ENCODE peak calls at places on chromosomes 4 and X, in seven cellular contexts. F, Q, G, W, S, D and C are unnamed samples.

GRCh38 chrX:72296991-72297390 is 8.7 kb downstream of the CITED1 start:
- DNase-seq in F (no peak), W (no peak), G (no peak), Q (no peak), D (no peak), S (no peak), C (no peak)

GRCh38 chr4:16102356-16102755 is 18.5 kb upstream of the PROM1 start:
- DNase-seq in Q (no peak), F (no peak), G (no peak), D (no peak), S (no peak), W (no peak), C (no peak)

GRCh38 chr4:105895609-105896460 is 564 bp downstream of the NPNT start:
- DNase-seq in Q (peak), D (peak), G (no peak), S (no peak), F (peak), W (peak), C (no peak)

GRCh38 chr4:6769984-6770420 is 12.5 kb upstream of the KIAA0232 start:
- DNase-seq in G (no peak), F (no peak), D (no peak), Q (no peak), S (no peak), W (no peak), C (no peak)

GRCh38 chr4:126616795-126617194 is 1016.0 kb upstream of the INTU start:
- DNase-seq in Q (no peak), W (no peak), F (no peak), S (no peak), D (no peak), G (no peak), C (no peak)

GRCh38 chrX:68685722-68686683 is 38.5 kb downstream of the STARD8 start:
- DNase-seq in D (peak), W (peak), G (no peak), F (peak), Q (no peak), S (no peak), C (no peak)

GRCh38 chrX:101208152-101208905 is 11.3 kb upstream of the DRP2 start:
- DNase-seq in F (no peak), G (no peak), W (no peak), S (no peak), D (no peak), Q (no peak), C (no peak)

GRCh38 chr4:6884341-6884870 is 25.2 kb upstream of the TBC1D14 start:
- DNase-seq in W (peak), G (no peak), F (no peak), D (no peak), Q (no peak), S (no peak), C (no peak)

GRCh38 chrX:49725923-49726904 is 30.4 kb upstream of the PAGE1 start:
- DNase-seq in F (no peak), S (no peak), Q (no peak), W (no peak), G (no peak), D (no peak), C (no peak)
- H3K4me3 ChIP-seq in F (no peak), S (no peak), Q (no peak), W (no peak), G (no peak), D (no peak), C (no peak)

GRCh38 chr4:82043081-82043808 is 330.5 kb downstream of the HNRNPD start:
- DNase-seq in F (no peak), Q (no peak), S (no peak), G (peak), W (peak), D (peak), C (no peak)
- H3K4me3 ChIP-seq in F (no peak), Q (peak), S (no peak), G (peak), W (peak), D (peak), C (peak)

DNA sequence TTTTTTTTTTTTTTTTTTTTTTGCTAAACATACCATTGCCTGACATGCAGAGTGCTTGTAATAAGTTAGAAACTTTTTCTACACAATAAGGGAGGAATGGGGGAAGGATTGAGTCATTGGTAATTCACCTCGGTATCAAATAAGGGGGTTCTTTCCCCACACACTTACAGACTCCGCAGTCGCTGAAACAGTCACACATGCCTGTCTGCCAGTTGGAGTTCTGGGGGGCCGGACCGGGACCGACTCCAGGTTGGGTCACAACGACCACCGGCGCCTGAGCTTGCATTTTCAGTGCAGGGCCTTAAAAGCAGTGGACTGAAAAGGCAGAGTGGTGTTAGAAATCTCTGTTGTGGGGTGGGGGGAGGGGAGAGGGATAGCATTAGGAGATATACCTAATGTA is 6.9 kb downstream of the PLAC8 start:
- DNase-seq in W (no peak), G (no peak), F (no peak), Q (no peak), S (peak), D (no peak), C (no peak)
- H3K4me3 ChIP-seq in W (no peak), G (no peak), F (no peak), Q (no peak), S (peak), D (no peak), C (no peak)

GRCh38 chr4:109728385-109728784 is 1.5 kb downstream of the PLA2G12A start:
- DNase-seq in Q (no peak), W (no peak), S (no peak), G (no peak), D (no peak), F (no peak), C (no peak)
- H3K4me3 ChIP-seq in Q (no peak), W (peak), S (peak), G (peak), D (peak), F (no peak), C (peak)

GRCh38 chr4:107034982-107035710 is 967 bp downstream of the DKK2 start:
- DNase-seq in S (peak), G (no peak), D (no peak), F (peak), Q (peak), W (peak), C (no peak)
- H3K4me3 ChIP-seq in S (no peak), G (peak), D (peak), F (peak), Q (peak), W (peak), C (peak)